ENCODE peak calls at places on chromosomes 4 and X, in six cellular contexts. M, H, D, Z, L and U are unnamed samples.

GRCh38 chr4:150126201-150126879 is 48.1 kb downstream of the DCLK2 start:
- DNase-seq in D (no peak), L (no peak), H (no peak), Z (no peak), M (no peak), U (no peak)

GRCh38 chrX:120653000-120653399 is 23.1 kb upstream of the C1GALT1C1 start:
- DNase-seq in L (no peak), H (no peak), D (no peak), Z (no peak), M (no peak), U (no peak)

GRCh38 chr4:165384608-165385007 is 5.8 kb downstream of the CPE start:
- DNase-seq in L (no peak), D (no peak), M (no peak), Z (no peak), H (no peak), U (no peak)

GRCh38 chrX:103197721-103198306 is 17.1 kb upstream of the BEX4 start:
- DNase-seq in H (no peak), L (no peak), D (no peak), M (no peak), Z (no peak), U (no peak)

GRCh38 chr4:67437974-67438713 is 107.2 kb downstream of the CENPC start:
- DNase-seq in H (no peak), L (no peak), D (no peak), M (no peak), Z (no peak), U (no peak)

GRCh38 chr4:169142390-169142789 is 128.4 kb downstream of the SH3RF1 start:
- DNase-seq in D (no peak), M (no peak), H (no peak), L (no peak), Z (no peak), U (no peak)

GRCh38 chr4:68738036-68738435 is 67.6 kb upstream of the UGT2B15 start:
- DNase-seq in H (no peak), L (no peak), Z (no peak), D (no peak), M (no peak), U (no peak)

GRCh38 chrX:12906392-12906791 is at the start of gene TLR8:
- DNase-seq in Z (no peak), H (no peak), M (no peak), L (no peak), D (no peak), U (no peak)

GRCh38 chr4:21856754-21857153 is 91.8 kb downstream of the KCNIP4 start:
- DNase-seq in D (no peak), Z (no peak), M (no peak), L (no peak), H (no peak), U (peak; percentile 46)

GRCh38 chr4:83011779-83012630 is 1.4 kb upstream of the LIN54 start:
- DNase-seq in H (peak; percentile 49), D (no peak), M (peak; percentile 55), L (peak; percentile 81), Z (no peak), U (no peak)

GRCh38 chr4:10803944-10804343 is 119.4 kb upstream of the CLNK start:
- DNase-seq in M (no peak), L (no peak), Z (no peak), D (no peak), H (no peak), U (no peak)

GRCh38 chr4:155033604-155034003 is 174.8 kb upstream of the NPY2R start:
- DNase-seq in M (no peak), H (no peak), Z (no peak), L (no peak), D (no peak), U (no peak)

GRCh38 chr4:186746581-186746980 is 22.9 kb upstream of the FAT1 start:
- DNase-seq in Z (no peak), D (no peak), L (no peak), H (no peak), M (no peak), U (no peak)

GRCh38 chr4:17497890-17498523 is 13.9 kb downstream of the QDPR start:
- DNase-seq in D (no peak), Z (no peak), M (peak; percentile 85), L (no peak), H (no peak), U (no peak)

GRCh38 chr4:150794706-150795105 is 212.8 kb downstream of the MAB21L2 start:
- DNase-seq in D (no peak), Z (no peak), H (no peak), L (no peak), M (no peak), U (no peak)

GRCh38 chr4:3452376-3452775 is 10.6 kb downstream of the HGFAC start:
- DNase-seq in Z (no peak), H (no peak), L (no peak), M (no peak), D (no peak), U (no peak)

GRCh38 chr4:41189076-41189475 is 25.3 kb downstream of the APBB2 start:
- DNase-seq in D (no peak), H (no peak), L (no peak), Z (no peak), M (no peak), U (no peak)

GRCh38 chr4:98778206-98778605 is 119.8 kb upstream of the TSPAN5 start:
- DNase-seq in D (no peak), H (no peak), M (peak; percentile 54), L (no peak), Z (no peak), U (no peak)

GRCh38 chr4:83328486-83328885 is 6.2 kb downstream of the HPSE start:
- DNase-seq in Z (no peak), D (no peak), L (no peak), H (no peak), M (no peak), U (no peak)

GRCh38 chr4:16294455-16294854 is 68.2 kb upstream of the TAPT1 start:
- DNase-seq in M (no peak), L (no peak), Z (no peak), H (no peak), D (no peak), U (no peak)

DNA sequence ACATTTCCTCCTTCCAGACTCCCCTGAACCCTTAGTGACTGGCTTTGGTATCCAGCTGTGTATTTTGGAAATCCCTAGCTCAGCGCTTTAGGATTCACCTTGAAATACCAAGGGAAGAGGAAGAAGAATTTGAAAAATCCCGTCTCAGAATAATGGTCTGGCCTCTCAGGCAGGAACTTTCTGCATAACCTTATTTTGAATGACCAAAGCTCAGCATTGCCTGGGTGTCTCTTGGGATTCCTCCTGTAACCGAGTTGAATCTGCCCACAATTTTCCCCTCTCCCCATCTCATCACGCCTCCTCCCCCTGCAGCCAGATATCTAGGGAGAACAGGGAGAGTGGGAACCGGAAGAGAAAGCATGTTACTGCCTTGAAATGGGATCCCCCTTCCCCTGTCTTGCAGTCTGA is 116.2 kb downstream of the SMIM20 start:
- DNase-seq in H (no peak), M (no peak), Z (no peak), D (peak; percentile 6), L (no peak), U (no peak)
- H3K27me3 ChIP-seq in H (no peaks in the 10 kb centered on the region), M (no peaks in the 10 kb centered on the region), Z (no peaks in the 10 kb centered on the region), D (no peaks in the 10 kb centered on the region), L (no peaks in the 10 kb centered on the region), U (no peaks in the 10 kb centered on the region)

GRCh38 chr4:13543091-13543581 is 1.2 kb downstream of the NKX3-2 start:
- DNase-seq in M (no peak), D (no peak), Z (no peak), L (no peak), H (no peak), U (peak; percentile 62)

GRCh38 chr4:13543648-13544555 is at the start of gene NKX3-2:
- DNase-seq in Z (peak; percentile 87), L (no peak), H (no peak), D (no peak), M (no peak), U (peak; percentile 76)

GRCh38 chr4:13546374-13546854 is 2.1 kb upstream of the NKX3-2 start:
- DNase-seq in L (no peak), Z (no peak), M (no peak), H (no peak), D (no peak), U (no peak)

GRCh38 chr4:13545394-13545808 is 1.1 kb upstream of the NKX3-2 start:
- DNase-seq in H (no peak), Z (no peak), L (no peak), D (no peak), M (no peak), U (no peak)

GRCh38 chr4:13544556-13545393 is 467 bp upstream of the NKX3-2 start:
- DNase-seq in D (peak; percentile 77), Z (peak; percentile 88), L (peak; percentile 89), H (peak; percentile 79), M (peak; percentile 72), U (peak; percentile 84)
- H3K27me3 ChIP-seq in D (peaks cover 45% of the 10 kb centered on the region), Z (peaks cover 92% of the 10 kb centered on the region), L (no peaks in the 10 kb centered on the region), H (no peaks in the 10 kb centered on the region), M (peaks cover 28% of the 10 kb centered on the region), U (peaks cover 22% of the 10 kb centered on the region)

GRCh38 chrX:133702230-133702629 is 283.2 kb downstream of the GPC3 start:
- DNase-seq in Z (no peak), L (no peak), D (no peak), H (no peak), M (no peak), U (no peak)
- H3K27me3 ChIP-seq in Z (no peaks in the 10 kb centered on the region), L (no peaks in the 10 kb centered on the region), D (peaks cover 4% of the 10 kb centered on the region), H (no peaks in the 10 kb centered on the region), M (no peaks in the 10 kb centered on the region), U (no peaks in the 10 kb centered on the region)

GRCh38 chr4:1470816-1471442 is 64.7 kb upstream of the NKX1-1 start:
- DNase-seq in H (no peak), L (peak; percentile 73), D (no peak), Z (peak; percentile 64), M (peak; percentile 37), U (peak; percentile 71)

GRCh38 chr4:1472911-1473518 is 66.8 kb upstream of the NKX1-1 start:
- DNase-seq in Z (peak; percentile 58), L (no peak), H (no peak), M (peak; percentile 41), D (no peak), U (no peak)

GRCh38 chr4:1471443-1472147 is 65.4 kb upstream of the NKX1-1 start:
- DNase-seq in M (peak; percentile 37), H (no peak), Z (peak; percentile 74), L (no peak), D (no peak), U (no peak)

GRCh38 chr4:1473718-1474117 is 67.5 kb upstream of the NKX1-1 start:
- DNase-seq in Z (no peak), M (peak; percentile 23), D (no peak), H (no peak), L (peak; percentile 61), U (no peak)

GRCh38 chr4:1472148-1472797 is 66.0 kb upstream of the NKX1-1 start:
- DNase-seq in M (peak; percentile 40), Z (peak; percentile 80), H (no peak), D (no peak), L (peak; percentile 73), U (peak; percentile 70)
- H3K27me3 ChIP-seq in M (no peaks in the 10 kb centered on the region), Z (peaks cover 14% of the 10 kb centered on the region), H (no peaks in the 10 kb centered on the region), D (no peaks in the 10 kb centered on the region), L (no peaks in the 10 kb centered on the region), U (peaks cover 52% of the 10 kb centered on the region)